ENCODE peak calls at places on chromosomes 6 and 20, in ten cellular contexts. C, V, P, R, S, N, H, X, Y and O are unnamed samples.

GRCh38 chr6:45640811-45641210 is 263.1 kb upstream of the SUPT3H start:
- DNase-seq in C (no peak), V (no peak), P (no peak), R (no peak), S (no peak), N (no peak), H (no peak), X (no peak), Y (no peak), O (no peak)

GRCh38 chr6:41582540-41582939 is 36.4 kb downstream of the FOXP4 start:
- DNase-seq in C (no peak), V (no peak), P (no peak), R (no peak), S (no peak), N (no peak), H (no peak), X (no peak), Y (no peak), O (no peak)

GRCh38 chr6:128655978-128656498 is 135.6 kb upstream of the PTPRK start:
- DNase-seq in C (no peak), V (no peak), P (no peak), R (peak), S (peak), N (no peak), H (no peak), X (peak), Y (no peak), O (no peak)

GRCh38 chr6:16762547-16763477 is 1.6 kb upstream of the ATXN1 start:
- DNase-seq in C (peak), V (peak), P (peak), R (peak), S (peak), N (peak), H (peak), X (peak), Y (peak), O (no peak)

GRCh38 chr20:41475507-41475906 is 108.9 kb upstream of the EMILIN3 start:
- DNase-seq in C (no peak), V (no peak), P (no peak), R (peak), S (no peak), N (peak), H (no peak), X (no peak), Y (no peak), O (no peak)

GRCh38 chr6:80676386-80676785 is 569.9 kb downstream of the BCKDHB start:
- DNase-seq in C (no peak), V (no peak), P (no peak), R (no peak), S (peak), N (no peak), H (no peak), X (no peak), Y (no peak), O (no peak)

GRCh38 chr20:58787211-58788067 is 63.3 kb downstream of the GNAS-AS1 start:
- DNase-seq in C (no peak), V (no peak), P (no peak), R (no peak), S (no peak), N (no peak), H (no peak), X (no peak), Y (no peak), O (no peak)

GRCh38 chr6:41881506-41881905 is 13.7 kb downstream of the USP49 start:
- DNase-seq in C (no peak), V (no peak), P (no peak), R (no peak), S (no peak), N (no peak), H (no peak), X (no peak), Y (no peak), O (no peak)

GRCh38 chr6:35419431-35419830 is 32.7 kb upstream of the FANCE start:
- DNase-seq in C (no peak), V (peak), P (no peak), R (peak), S (peak), N (no peak), H (no peak), X (no peak), Y (no peak), O (peak)

GRCh38 chr6:161890959-161891358 is 617.1 kb upstream of the AGPAT4 start:
- DNase-seq in C (no peak), V (no peak), P (no peak), R (no peak), S (no peak), N (no peak), H (peak), X (no peak), Y (no peak), O (no peak)

GRCh38 chr6:105810922-105811482 is 275.1 kb upstream of the PRDM1 start:
- DNase-seq in C (no peak), V (no peak), P (no peak), R (no peak), S (no peak), N (no peak), H (no peak), X (no peak), Y (no peak), O (no peak)

GRCh38 chr6:162532283-162533008 is 195.1 kb downstream of the PRKN start:
- DNase-seq in C (no peak), V (no peak), P (no peak), R (no peak), S (peak), N (no peak), H (no peak), X (no peak), Y (no peak), O (no peak)

GRCh38 chr6:64294034-64294433 is 658.4 kb downstream of the PHF3 start:
- DNase-seq in C (no peak), V (no peak), P (no peak), R (no peak), S (peak), N (no peak), H (no peak), X (no peak), Y (no peak), O (no peak)

GRCh38 chr6:157741889-157742615 is 81.0 kb upstream of the SNX9 start:
- DNase-seq in C (no peak), V (no peak), P (no peak), R (peak), S (no peak), N (peak), H (peak), X (no peak), Y (no peak), O (no peak)

GRCh38 chr6:21143651-21144050 is 449.9 kb upstream of the SOX4 start:
- DNase-seq in C (no peak), V (no peak), P (no peak), R (no peak), S (no peak), N (no peak), H (no peak), X (no peak), Y (no peak), O (no peak)

GRCh38 chr20:31608256-31608980 is 3.3 kb downstream of the ID1 start:
- DNase-seq in C (peak), V (peak), P (peak), R (peak), S (peak), N (peak), H (peak), X (peak), Y (peak), O (peak)

GRCh38 chr6:10431423-10432164 is 16.7 kb upstream of the TFAP2A start:
- DNase-seq in C (no peak), V (no peak), P (no peak), R (no peak), S (no peak), N (no peak), H (no peak), X (no peak), Y (no peak), O (no peak)

GRCh38 chr6:4253604-4254211 is 118.3 kb upstream of the ECI2 start:
- DNase-seq in C (no peak), V (peak), P (peak), R (peak), S (peak), N (peak), H (no peak), X (peak), Y (no peak), O (no peak)

GRCh38 chr6:97059473-97059872 is 134.9 kb downstream of the KLHL32 start:
- DNase-seq in C (no peak), V (peak), P (no peak), R (peak), S (peak), N (no peak), H (no peak), X (peak), Y (no peak), O (no peak)

GRCh38 chr6:153568601-153569000 is 437.5 kb upstream of the RGS17 start:
- DNase-seq in C (no peak), V (no peak), P (no peak), R (peak), S (peak), N (no peak), H (no peak), X (no peak), Y (no peak), O (no peak)

GRCh38 chr6:161547617-161548016 is 273.8 kb upstream of the AGPAT4 start:
- DNase-seq in C (no peak), V (no peak), P (no peak), R (no peak), S (no peak), N (no peak), H (no peak), X (no peak), Y (no peak), O (no peak)

GRCh38 chr6:155352812-155353211 is 38.5 kb upstream of the TFB1M start:
- DNase-seq in C (no peak), V (no peak), P (no peak), R (peak), S (peak), N (no peak), H (no peak), X (no peak), Y (no peak), O (no peak)

GRCh38 chr20:32432277-32432676 is 74.1 kb downstream of the ASXL1 start:
- DNase-seq in C (no peak), V (no peak), P (no peak), R (no peak), S (no peak), N (peak), H (no peak), X (no peak), Y (no peak), O (no peak)

GRCh38 chr6:153099636-153100035 is 31.4 kb downstream of the RGS17 start:
- DNase-seq in C (no peak), V (no peak), P (no peak), R (no peak), S (no peak), N (no peak), H (no peak), X (no peak), Y (no peak), O (no peak)

GRCh38 chr20:17835240-17835940 is 133.2 kb downstream of the SNX5 start:
- DNase-seq in C (peak), V (no peak), P (no peak), R (peak), S (peak), N (peak), H (peak), X (peak), Y (peak), O (no peak)

GRCh38 chr6:40569162-40569920 is 17.8 kb downstream of the LRFN2 start:
- DNase-seq in C (no peak), V (no peak), P (no peak), R (no peak), S (no peak), N (no peak), H (no peak), X (no peak), Y (no peak), O (peak)

GRCh38 chr6:36725581-36725980 is 28.0 kb downstream of the RAB44 start:
- DNase-seq in C (no peak), V (no peak), P (no peak), R (no peak), S (no peak), N (no peak), H (no peak), X (no peak), Y (no peak), O (no peak)

GRCh38 chr6:1226208-1227099 is 85.4 kb upstream of the FOXQ1 start:
- DNase-seq in C (no peak), V (no peak), P (no peak), R (no peak), S (no peak), N (no peak), H (no peak), X (no peak), Y (no peak), O (no peak)

GRCh38 chr6:70312165-70312564 is 9.3 kb upstream of the COL9A1 start:
- DNase-seq in C (no peak), V (peak), P (no peak), R (peak), S (peak), N (no peak), H (no peak), X (no peak), Y (no peak), O (no peak)

GRCh38 chr6:35089935-35090505 is 51.1 kb downstream of the TCP11 start:
- DNase-seq in C (peak), V (no peak), P (peak), R (peak), S (peak), N (no peak), H (no peak), X (no peak), Y (no peak), O (peak)

GRCh38 chr20:51510961-51511360 is 31.6 kb downstream of the NFATC2 start:
- DNase-seq in C (no peak), V (no peak), P (no peak), R (peak), S (no peak), N (no peak), H (no peak), X (no peak), Y (no peak), O (no peak)

GRCh38 chr6:106739387-106739786 is 110.0 kb downstream of the QRSL1 start:
- DNase-seq in C (peak), V (no peak), P (no peak), R (peak), S (no peak), N (peak), H (no peak), X (peak), Y (peak), O (no peak)

GRCh38 chr6:127463056-127463455 is 3.9 kb upstream of the KIAA0408 start:
- DNase-seq in C (no peak), V (no peak), P (no peak), R (no peak), S (peak), N (no peak), H (no peak), X (no peak), Y (no peak), O (no peak)

GRCh38 chr6:6793388-6794250 is 205.1 kb downstream of the LY86 start:
- DNase-seq in C (no peak), V (no peak), P (no peak), R (no peak), S (no peak), N (peak), H (no peak), X (no peak), Y (no peak), O (no peak)

GRCh38 chr6:46407246-46407645 is 84.0 kb downstream of the RCAN2 start:
- DNase-seq in C (no peak), V (no peak), P (no peak), R (no peak), S (no peak), N (no peak), H (no peak), X (no peak), Y (no peak), O (no peak)

GRCh38 chr6:119620846-119621570 is 271.4 kb upstream of the MAN1A1 start:
- DNase-seq in C (no peak), V (no peak), P (no peak), R (peak), S (peak), N (no peak), H (no peak), X (no peak), Y (no peak), O (no peak)

GRCh38 chr6:56709650-56710049 is 67.0 kb upstream of the DST start:
- DNase-seq in C (no peak), V (no peak), P (no peak), R (no peak), S (no peak), N (no peak), H (no peak), X (no peak), Y (no peak), O (no peak)
- TF ChIP-seq CTCF in C (no peak), V (no peak), P (no peak), R (no peak), S (no peak), N (no peak), H (no peak), X (no peak), Y (no peak), O (no peak)

GRCh38 chr20:21308340-21308739 is 5.2 kb downstream of the XRN2 start:
- DNase-seq in C (no peak), V (no peak), P (no peak), R (no peak), S (no peak), N (no peak), H (no peak), X (no peak), Y (no peak), O (no peak)
- H3K4me3 ChIP-seq in C (no peak), V (no peak), P (no peak), R (no peak), S (no peak), N (no peak), H (no peak), X (no peak), Y (no peak), O (no peak)

GRCh38 chr6:95352064-95352463 is 225.3 kb upstream of the MANEA start:
- DNase-seq in C (no peak), V (no peak), P (no peak), R (peak), S (peak), N (no peak), H (no peak), X (no peak), Y (no peak), O (no peak)
- TF ChIP-seq CTCF in C (no peak), V (no peak), P (no peak), R (no peak), S (peak), N (no peak), H (no peak), X (no peak), Y (no peak), O (no peak)

DNA sequence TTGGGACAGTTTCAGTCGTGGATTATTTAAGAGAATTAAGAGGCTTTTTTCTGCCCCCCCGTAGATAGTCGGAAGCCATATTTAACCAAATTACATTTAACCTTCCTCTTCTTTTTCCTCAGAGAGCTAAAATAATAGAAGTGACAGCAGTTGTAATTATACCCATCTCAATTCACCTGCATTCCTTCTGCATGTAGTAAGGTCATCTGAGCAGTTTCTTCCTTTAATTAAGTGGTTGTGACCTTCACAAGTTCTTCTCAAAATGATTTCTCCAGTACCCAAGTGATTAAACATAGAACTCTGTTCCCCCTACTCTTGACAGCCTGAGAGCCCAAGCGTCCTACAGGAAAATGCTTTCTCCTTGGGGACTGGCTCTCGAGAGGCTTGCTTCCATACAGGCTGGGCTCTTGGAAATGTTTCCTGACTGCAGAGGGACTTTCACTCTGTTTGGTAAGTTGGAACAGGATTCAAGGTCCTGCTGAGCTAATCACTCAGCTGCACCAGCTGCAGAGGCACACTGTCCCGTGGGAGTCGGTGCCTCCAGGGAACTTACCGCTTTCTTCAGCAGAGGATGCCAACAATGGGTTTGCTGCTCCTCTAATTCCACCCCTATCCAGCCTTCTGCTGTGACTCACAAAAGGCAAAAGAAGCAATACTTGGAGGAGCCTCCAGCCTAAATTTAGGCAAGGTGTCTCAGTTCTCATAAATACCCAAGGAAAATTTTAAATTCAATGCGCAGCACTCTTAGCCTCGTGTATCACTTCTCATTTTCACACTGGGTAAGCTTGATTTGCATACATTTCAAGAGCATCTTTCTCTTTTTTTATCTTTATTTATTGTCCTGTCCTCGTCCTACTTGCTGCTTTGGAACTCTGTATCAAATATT is 414.9 kb downstream of the KIF16B start:
- DNase-seq in C (no peak), V (no peak), P (no peak), R (no peak), S (no peak), N (no peak), H (no peak), X (no peak), Y (no peak), O (no peak)
- H3K4me3 ChIP-seq in C (no peak), V (no peak), P (no peak), R (no peak), S (no peak), N (no peak), H (no peak), X (no peak), Y (no peak), O (no peak)

DNA sequence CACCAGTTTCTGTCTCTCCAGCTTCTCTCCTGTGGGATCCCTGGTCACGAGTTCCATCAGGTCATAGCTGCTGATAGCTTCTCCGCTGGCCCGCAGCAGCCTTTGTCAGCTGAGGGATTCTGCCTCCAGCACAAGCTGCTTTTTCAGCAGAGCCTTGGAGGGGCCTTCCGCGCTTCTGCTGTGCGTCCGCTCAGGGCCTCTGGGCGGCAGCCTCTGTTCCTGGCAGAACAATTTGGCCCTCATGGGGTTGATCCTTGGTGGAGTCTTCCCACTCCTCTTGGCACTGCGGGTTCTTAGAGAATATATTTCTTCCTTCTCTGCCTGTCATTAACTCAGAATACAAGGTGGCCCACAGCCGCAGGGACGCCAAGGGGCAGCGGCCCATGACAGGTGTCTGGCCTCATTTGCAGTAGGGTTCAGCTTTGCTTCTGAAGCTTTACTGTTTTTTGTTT is 158.8 kb downstream of the DTNBP1 start:
- DNase-seq in C (no peak), V (no peak), P (no peak), R (peak), S (peak), N (no peak), H (peak), X (no peak), Y (peak), O (no peak)
- TF ChIP-seq CTCF in C (no peak), V (no peak), P (no peak), R (peak), S (peak), N (no peak), H (no peak), X (no peak), Y (no peak), O (no peak)

GRCh38 chr6:33390767-33391277 is 801 bp upstream of the KIFC1 start:
- DNase-seq in C (no peak), V (no peak), P (no peak), R (no peak), S (no peak), N (no peak), H (no peak), X (no peak), Y (no peak), O (no peak)

GRCh38 chr6:33391278-33392167 is at the start of gene KIFC1:
- DNase-seq in C (peak), V (peak), P (peak), R (peak), S (peak), N (peak), H (peak), X (peak), Y (peak), O (peak)

GRCh38 chr6:33392168-33392947 is 735 bp downstream of the KIFC1 start:
- DNase-seq in C (no peak), V (no peak), P (no peak), R (peak), S (peak), N (no peak), H (no peak), X (no peak), Y (no peak), O (peak)

GRCh38 chr6:33390173-33390572 is 1.4 kb upstream of the KIFC1 start:
- DNase-seq in C (no peak), V (no peak), P (no peak), R (no peak), S (no peak), N (no peak), H (no peak), X (no peak), Y (no peak), O (no peak)

DNA sequence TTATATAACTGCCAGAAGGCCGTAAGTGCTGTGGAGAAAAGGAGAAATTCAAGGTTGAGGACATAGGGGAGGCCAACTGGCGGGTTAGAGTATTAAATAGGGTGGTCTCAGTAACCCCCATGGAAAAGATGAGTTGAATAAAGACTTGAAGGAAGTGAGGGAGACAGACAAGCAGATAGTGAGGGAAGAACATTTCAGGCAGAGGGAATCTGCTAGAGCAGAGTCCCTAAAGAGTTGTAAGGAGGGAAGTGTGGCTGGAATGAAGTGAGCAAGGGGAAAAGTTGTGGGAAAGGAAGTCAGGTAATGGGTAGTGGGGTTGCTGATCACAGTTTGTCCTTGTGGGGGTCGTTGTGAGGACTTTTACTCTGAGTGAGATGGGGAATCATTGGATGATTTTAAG is 1.4 kb downstream of the KIFC1 start:
- DNase-seq in C (no peak), V (no peak), P (no peak), R (no peak), S (no peak), N (no peak), H (no peak), X (no peak), Y (no peak), O (no peak)
- H3K4me3 ChIP-seq in C (no peak), V (peak), P (peak), R (peak), S (peak), N (no peak), H (no peak), X (peak), Y (no peak), O (peak)